ENCODE peak calls at places on chromosomes 16 and 17, in eight cellular contexts. Q is cardiac muscle cell, E is fibroblast of pulmonary artery, I is IMR-90, B is neural progenitor cell, G is stomach, K is astrocyte of the cerebellum, H is PC-9. R is an unnamed sample.

GRCh38 chr16:68599586-68599985 is 45.5 kb upstream of the CDH3 start:
- DNase-seq in E (no peak), B (no peak), G (no peak), H (no peak), K (no peak), I (no peak), Q (no peak), R (no peak)

GRCh38 chr17:48459070-48459469 is 29.1 kb upstream of the SKAP1 start:
- DNase-seq in G (no peak), E (no peak), I (no peak), B (no peak), H (no peak), Q (no peak), K (no peak), R (no peak)

GRCh38 chr16:969508-970378 is 1.0 kb downstream of the LMF1 start:
- DNase-seq in G (no peak), K (no peak), E (peak), I (peak), H (no peak), B (no peak), Q (peak), R (no peak)

GRCh38 chr16:73140944-73141343 is 93.0 kb upstream of the ZFHX3 start:
- DNase-seq in H (no peak), B (no peak), G (no peak), Q (no peak), E (no peak), I (no peak), K (no peak), R (no peak)

GRCh38 chr17:17935321-17936271 is 36.6 kb downstream of the TOM1L2 start:
- DNase-seq in G (no peak), B (no peak), K (peak), H (peak), Q (peak), E (peak), I (peak), R (peak)

GRCh38 chr17:82844796-82845162 is 5.0 kb upstream of the ZNF750 start:
- DNase-seq in K (no peak), H (no peak), G (no peak), E (no peak), I (no peak), Q (no peak), B (no peak), R (no peak)

GRCh38 chr17:21549107-21549687 is 143.1 kb upstream of the KCNJ18 start:
- DNase-seq in Q (peak), H (no peak), G (no peak), E (peak), B (no peak), K (no peak), I (peak), R (peak)

GRCh38 chr17:28958820-28959455 is 7.6 kb upstream of the PHF12 start:
- DNase-seq in E (no peak), Q (no peak), K (no peak), G (no peak), H (no peak), I (no peak), B (no peak), R (no peak)

GRCh38 chr17:63841350-63842172 is 924 bp downstream of the SMARCD2 start:
- DNase-seq in E (peak), H (no peak), I (peak), K (no peak), Q (peak), B (peak), G (peak), R (peak)

DNA sequence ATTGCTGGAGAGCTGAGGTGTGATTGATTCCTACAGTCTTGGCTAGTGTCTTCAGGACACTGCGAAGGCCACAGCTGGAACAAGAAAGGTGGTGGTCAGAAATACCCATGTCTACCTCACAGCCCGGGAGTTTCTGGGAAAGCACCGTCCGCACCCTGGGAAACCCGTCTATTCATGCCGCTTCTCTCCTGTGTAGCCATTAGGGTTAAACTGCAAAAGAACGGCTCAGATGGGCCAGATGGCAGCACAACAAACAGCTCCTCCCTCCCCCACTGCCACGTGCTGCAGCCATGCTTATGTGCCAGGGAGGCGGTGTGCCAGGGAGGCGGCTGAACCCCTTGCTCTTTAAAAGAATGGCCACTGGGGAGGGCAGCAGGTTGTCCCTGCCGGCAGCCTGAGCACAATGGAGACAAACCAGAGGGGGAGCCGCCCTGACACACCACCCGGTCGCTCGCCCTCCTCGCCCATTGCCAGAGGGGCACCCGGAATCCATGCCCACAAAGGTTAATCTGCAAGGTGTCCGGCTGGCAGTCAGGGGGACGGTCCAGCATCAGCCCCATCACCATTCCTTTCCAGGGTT is 65.2 kb downstream of the CYTH1 start:
- DNase-seq in I (peak), G (peak), E (peak), Q (peak), B (peak), K (no peak), H (no peak), R (peak)
- TF ChIP-seq CTCF in I (no peak), G (no peak), E (no peak), Q (no peak), B (no peak), K (no peak), H (no peak), R (no peak)

GRCh38 chr16:49382916-49383315 is 9.3 kb downstream of the C16orf78 start:
- DNase-seq in I (no peak), H (no peak), K (no peak), B (peak), E (no peak), G (no peak), Q (no peak), R (peak)
- TF ChIP-seq CTCF in I (no peak), H (no peak), K (no peak), B (peak), E (no peak), G (no peak), Q (peak), R (no peak)

DNA sequence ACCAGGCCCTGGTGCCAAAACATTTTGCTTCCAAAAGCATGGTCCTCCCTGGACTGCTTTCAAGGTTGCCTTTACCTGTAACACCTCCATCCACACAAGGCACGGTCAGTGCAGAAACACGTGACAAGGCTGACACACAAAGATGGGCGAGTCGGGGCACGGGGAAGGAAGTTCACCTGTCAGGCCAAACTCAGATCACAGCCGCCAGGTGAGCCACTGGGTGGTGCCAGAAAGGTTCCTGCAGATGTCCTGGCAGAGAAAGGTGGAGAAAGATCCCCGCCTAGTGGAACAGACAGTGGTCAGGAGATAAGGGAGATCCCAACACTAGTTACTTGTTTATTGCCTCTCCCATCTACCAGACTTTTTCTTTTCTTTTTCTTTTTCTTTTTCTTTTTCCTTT is 155.3 kb downstream of the AIPL1 start:
- DNase-seq in G (no peak), I (no peak), Q (no peak), H (peak), B (peak), E (no peak), K (no peak), R (peak)
- TF ChIP-seq CTCF in G (no peak), I (no peak), Q (no peak), H (peak), B (peak), E (no peak), K (no peak), R (peak)

GRCh38 chr17:45107286-45107685 is 25.0 kb downstream of the PLCD3 start:
- DNase-seq in H (no peak), B (no peak), K (no peak), Q (no peak), G (no peak), E (no peak), I (no peak), R (no peak)

GRCh38 chr17:45106582-45106981 is 25.7 kb downstream of the PLCD3 start:
- DNase-seq in B (no peak), K (no peak), I (no peak), Q (no peak), E (no peak), H (no peak), G (no peak), R (no peak)

GRCh38 chr17:45108051-45108450 is 24.3 kb downstream of the PLCD3 start:
- DNase-seq in K (no peak), E (no peak), G (no peak), I (no peak), H (no peak), B (no peak), Q (no peak), R (no peak)

GRCh38 chr17:45110676-45111611 is 21.4 kb downstream of the PLCD3 start:
- DNase-seq in B (no peak), K (no peak), I (no peak), E (no peak), Q (no peak), H (no peak), G (no peak), R (no peak)

DNA sequence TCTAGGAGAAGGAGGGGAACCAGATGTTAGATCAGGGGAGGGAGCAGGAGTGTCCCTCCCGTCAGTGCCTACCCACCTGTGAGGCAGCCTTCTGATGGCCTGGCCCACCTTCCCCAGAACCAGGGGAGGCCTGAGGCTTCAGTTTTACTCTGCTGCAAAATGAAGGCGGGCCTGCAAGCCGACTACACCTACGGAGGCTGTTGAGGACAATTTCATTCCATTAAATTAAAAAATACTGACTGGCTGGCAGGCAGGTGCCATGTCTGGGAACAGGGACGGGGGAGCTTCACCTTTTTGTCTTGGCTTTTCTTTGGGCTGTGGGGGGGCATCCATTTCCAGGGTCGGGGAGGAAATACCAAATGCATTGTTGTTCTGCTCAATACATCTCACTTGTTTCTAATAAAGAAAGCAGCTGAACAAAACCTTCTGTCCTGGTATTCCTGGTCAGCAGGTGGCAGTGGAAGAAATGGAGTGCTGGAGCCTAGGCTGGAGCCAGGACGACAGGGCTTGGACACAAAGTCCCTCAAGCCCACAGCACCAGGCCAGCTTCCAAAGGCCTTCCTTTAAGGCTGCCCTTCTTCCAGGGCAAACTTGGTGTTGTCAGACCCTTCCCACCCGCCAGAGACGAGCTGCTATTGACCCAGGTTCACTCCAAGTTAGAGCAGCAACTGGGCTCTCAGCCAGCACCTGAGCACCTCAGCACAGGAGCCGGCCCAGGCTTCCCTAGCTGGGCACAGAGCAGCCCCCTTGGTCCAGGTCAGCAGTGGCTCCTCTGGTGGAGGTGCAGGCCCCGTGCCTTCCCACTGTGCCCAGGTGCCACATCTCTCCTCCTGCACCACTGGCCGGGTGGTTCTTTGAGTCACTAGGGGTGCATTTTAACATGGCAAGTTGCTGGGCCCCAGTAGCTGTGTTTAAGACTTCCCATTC is 23.5 kb downstream of the PLCD3 start:
- DNase-seq in E (no peak), G (peak), I (no peak), B (no peak), Q (no peak), H (no peak), K (no peak), R (peak)
- TF ChIP-seq CTCF in E (peak), G (no peak), I (peak), B (no peak), Q (no peak), H (no peak), K (no peak), R (no peak)

DNA sequence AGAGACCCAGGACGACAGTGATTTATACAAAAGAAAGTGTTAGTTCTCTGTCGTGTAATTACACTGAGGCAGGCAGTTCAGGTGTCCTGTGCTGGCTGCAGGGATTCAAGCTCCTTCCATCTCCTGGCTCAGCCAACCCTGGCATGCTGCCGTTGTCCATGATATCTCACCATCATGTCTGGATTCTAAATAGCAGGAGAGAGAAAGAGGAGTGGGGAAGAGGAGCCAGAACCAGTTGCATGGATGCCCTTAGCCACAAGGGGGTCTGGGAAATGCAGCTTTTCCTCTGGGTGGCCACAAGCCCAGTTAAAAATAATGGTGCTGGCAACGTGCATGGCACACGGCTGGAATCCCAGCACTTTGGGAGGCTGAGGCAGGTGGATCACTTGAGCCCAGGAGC is 9.7 kb downstream of the C16orf54 start:
- DNase-seq in H (no peak), K (no peak), G (no peak), I (no peak), B (peak), Q (peak), E (no peak), R (no peak)
- TF ChIP-seq CTCF in H (no peak), K (peak), G (no peak), I (peak), B (peak), Q (peak), E (peak), R (no peak)